ENCODE peak calls at places on chromosomes 12 and 14, in ten cellular contexts. I is naive thymus-derived CD4-positive, alpha-beta T cell; A is OCI-LY7; R is left lung; X is K562; V is cardiac muscle cell; Q is PC-3; U is lower lobe of right lung; C is A549; K is HAP-1. N is an unnamed sample.

GRCh38 chr12:45286621-45287020 is 70.7 kb downstream of the ANO6 start:
- DNase-seq in Q (no peak), R (no peak), I (no peak), U (no peak), K (no peak), C (no peak), A (no peak), V (no peak), X (no peak), N (no peak)

GRCh38 chr14:58738189-58738836 is 100.6 kb downstream of the DACT1 start:
- DNase-seq in V (no peak), K (no peak), X (no peak), Q (peak; percentile 99), C (no peak), A (no peak), R (no peak), I (no peak), U (no peak), N (no peak)

GRCh38 chr12:122730215-122731014 is at the start of gene HCAR1:
- DNase-seq in A (no peak), Q (peak; percentile 66), R (no peak), U (no peak), I (no peak), C (no peak), V (no peak), X (no peak), K (no peak), N (no peak)

GRCh38 chr12:122681814-122682213 is 21.3 kb downstream of the HCAR2 start:
- DNase-seq in C (no peak), Q (no peak), U (no peak), A (no peak), K (no peak), I (no peak), V (no peak), X (no peak), R (no peak), N (no peak)

GRCh38 chr14:61668267-61668666 is 27.0 kb upstream of the HIF1A start:
- DNase-seq in U (no peak), C (peak; percentile 31), I (no peak), R (no peak), K (no peak), X (no peak), Q (peak; percentile 97), V (no peak), A (no peak), N (no peak)

GRCh38 chr12:57483466-57483865 is 3.8 kb upstream of the ARHGAP9 start:
- DNase-seq in U (no peak), X (no peak), I (no peak), A (peak; percentile 49), Q (no peak), K (no peak), R (no peak), V (no peak), C (no peak), N (no peak)

GRCh38 chr12:58419905-58420304 is 478.5 kb downstream of the ATP23 start:
- DNase-seq in R (no peak), C (no peak), U (no peak), V (no peak), K (no peak), Q (peak; percentile 11), A (no peak), X (no peak), I (no peak), N (no peak)

GRCh38 chr14:103290494-103290893 is 43.5 kb upstream of the EIF5 start:
- DNase-seq in U (no peak), X (no peak), K (no peak), V (no peak), I (no peak), R (no peak), A (no peak), C (no peak), Q (no peak), N (no peak)

GRCh38 chr12:6538420-6539275 is 4.3 kb downstream of the GAPDH start:
- DNase-seq in Q (peak; percentile 16), I (no peak), V (no peak), C (peak; percentile 42), X (peak; percentile 53), R (no peak), K (peak; percentile 54), U (no peak), A (peak; percentile 48), N (no peak)

GRCh38 chr12:102824218-102824835 is 92.7 kb downstream of the PAH start:
- DNase-seq in A (no peak), R (peak; percentile 80), Q (peak; percentile 3), X (peak; percentile 41), C (peak; percentile 27), V (peak; percentile 89), U (peak; percentile 47), I (no peak), K (peak; percentile 64), N (no peak)

DNA sequence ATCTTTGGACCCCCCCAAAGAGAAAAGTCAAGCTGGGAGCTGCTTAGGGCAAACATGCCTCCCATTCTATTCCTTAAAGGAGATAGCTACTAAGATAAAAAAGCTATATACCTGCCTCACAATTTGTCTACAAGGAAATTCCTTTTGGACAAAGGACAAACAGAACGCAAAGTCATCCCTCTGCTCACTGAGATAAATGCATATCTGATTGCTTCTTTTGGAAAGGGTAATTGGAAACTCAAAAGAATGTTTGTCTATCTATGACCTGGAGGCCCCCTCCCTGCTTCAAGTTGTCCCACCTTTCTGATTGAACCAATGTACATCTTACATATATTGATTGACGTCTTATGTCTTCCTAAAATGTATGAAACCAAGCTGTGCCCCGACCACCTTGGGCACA is 80.9 kb upstream of the FUT8 start:
- DNase-seq in A (no peak), U (no peak), Q (no peak), I (no peak), X (no peak), C (no peak), R (no peak), V (no peak), K (no peak), N (no peak)
- H3K4me1 ChIP-seq in A (peaks cover 83% of the 10 kb centered on the region), U (peaks cover 33% of the 10 kb centered on the region), Q (peaks cover 38% of the 10 kb centered on the region), I (no peaks in the 10 kb centered on the region), X (no peaks in the 10 kb centered on the region), C (no peaks in the 10 kb centered on the region), R (peaks cover 20% of the 10 kb centered on the region), V (peaks cover 28% of the 10 kb centered on the region), K (peaks cover 49% of the 10 kb centered on the region), N (peaks cover 7% of the 10 kb centered on the region)

DNA sequence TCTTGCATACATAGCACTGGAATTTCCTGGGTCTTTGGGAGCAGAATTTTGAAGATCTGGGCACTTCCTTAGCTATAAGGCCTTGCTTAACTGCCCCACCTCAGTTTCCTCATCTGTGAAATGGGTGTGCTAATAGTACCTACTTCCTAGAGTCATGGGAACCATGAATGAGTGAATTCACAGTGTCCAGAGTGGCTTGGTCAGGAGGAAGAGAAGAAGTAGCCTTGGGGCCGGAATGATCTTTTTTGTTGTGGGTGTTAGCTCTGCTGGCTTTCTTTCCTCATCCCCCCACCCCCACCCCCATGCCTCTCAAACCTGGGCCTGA is 2.4 kb downstream of the SH2B3 start:
- DNase-seq in X (peak; percentile 33), V (no peak), C (no peak), I (no peak), R (no peak), U (no peak), Q (no peak), A (no peak), K (no peak), N (no peak)
- H3K4me1 ChIP-seq in X (peaks cover 85% of the 10 kb centered on the region), V (peaks cover 22% of the 10 kb centered on the region), C (peaks cover 34% of the 10 kb centered on the region), I (peaks cover 72% of the 10 kb centered on the region), R (peaks cover 38% of the 10 kb centered on the region), U (peaks cover 87% of the 10 kb centered on the region), Q (peaks cover 10% of the 10 kb centered on the region), A (peaks cover 79% of the 10 kb centered on the region), K (peaks cover 11% of the 10 kb centered on the region), N (peaks cover 86% of the 10 kb centered on the region)

DNA sequence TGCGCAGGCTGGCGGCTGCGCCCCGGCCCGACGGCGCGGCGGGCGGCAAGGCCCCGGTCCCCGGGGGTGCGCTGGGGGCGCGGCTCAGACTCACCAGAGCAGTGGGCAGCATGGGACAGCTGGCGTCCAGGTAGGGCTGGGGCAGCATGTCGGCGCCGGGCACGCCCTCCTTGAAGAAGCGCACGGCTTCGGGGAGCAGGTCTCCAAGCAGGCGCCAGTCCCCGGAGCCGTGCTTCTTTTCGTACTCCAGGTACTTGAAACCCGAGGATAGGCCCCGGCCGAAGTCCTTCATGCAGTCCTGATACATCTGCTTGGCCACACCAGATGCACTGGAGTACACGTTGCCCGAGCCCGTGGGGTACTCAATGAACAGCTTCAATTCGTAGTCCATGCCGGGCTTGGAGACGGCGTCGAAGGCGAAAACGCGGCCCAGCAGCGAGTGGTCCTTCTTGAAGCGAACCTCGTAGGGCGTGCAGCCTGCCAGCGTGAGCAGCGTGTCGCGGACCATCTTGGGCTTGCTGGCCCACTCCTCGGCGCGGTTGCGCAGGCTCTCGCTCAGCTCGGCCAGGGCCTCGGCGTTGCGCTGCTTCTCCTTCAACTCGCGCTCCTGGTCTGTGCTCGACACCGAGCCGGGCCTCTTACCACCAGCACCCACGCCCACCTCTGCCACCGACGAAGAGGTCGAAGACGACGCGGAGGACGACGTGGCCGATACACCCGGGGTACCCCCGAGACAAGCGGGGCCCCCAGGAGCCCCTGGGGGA is 2.2 kb downstream of the IRF2BPL start:
- DNase-seq in V (peak; percentile 39), X (no peak), I (no peak), R (peak; percentile 84), C (no peak), A (no peak), Q (peak; percentile 37), K (no peak), U (peak; percentile 65), N (no peak)
- H3K4me1 ChIP-seq in V (peaks cover 33% of the 10 kb centered on the region), X (peaks cover 57% of the 10 kb centered on the region), I (peaks cover 36% of the 10 kb centered on the region), R (peaks cover 36% of the 10 kb centered on the region), C (peaks cover 54% of the 10 kb centered on the region), A (peaks cover 57% of the 10 kb centered on the region), Q (peaks cover 44% of the 10 kb centered on the region), K (peaks cover 31% of the 10 kb centered on the region), U (peaks cover 71% of the 10 kb centered on the region), N (peaks cover 67% of the 10 kb centered on the region)

GRCh38 chr12:85835417-85835809 is 796 bp downstream of the RASSF9 start:
- DNase-seq in R (no peak), X (no peak), K (no peak), I (no peak), Q (peak; percentile 25), U (no peak), V (peak; percentile 25), A (no peak), C (no peak), N (no peak)

GRCh38 chr12:85831327-85831990 is 4.8 kb downstream of the RASSF9 start:
- DNase-seq in A (no peak), K (no peak), X (no peak), U (no peak), Q (no peak), R (no peak), V (no peak), C (no peak), I (no peak), N (no peak)

GRCh38 chr12:85835810-85836715 is at the start of gene RASSF9:
- DNase-seq in K (no peak), V (no peak), Q (peak; percentile 53), X (no peak), R (peak; percentile 39), C (no peak), U (peak; percentile 77), A (no peak), I (no peak), N (no peak)

GRCh38 chr12:85834378-85834777 is 1.8 kb downstream of the RASSF9 start:
- DNase-seq in Q (peak; percentile 47), A (no peak), I (no peak), X (no peak), V (no peak), U (no peak), R (no peak), C (no peak), K (no peak), N (no peak)

DNA sequence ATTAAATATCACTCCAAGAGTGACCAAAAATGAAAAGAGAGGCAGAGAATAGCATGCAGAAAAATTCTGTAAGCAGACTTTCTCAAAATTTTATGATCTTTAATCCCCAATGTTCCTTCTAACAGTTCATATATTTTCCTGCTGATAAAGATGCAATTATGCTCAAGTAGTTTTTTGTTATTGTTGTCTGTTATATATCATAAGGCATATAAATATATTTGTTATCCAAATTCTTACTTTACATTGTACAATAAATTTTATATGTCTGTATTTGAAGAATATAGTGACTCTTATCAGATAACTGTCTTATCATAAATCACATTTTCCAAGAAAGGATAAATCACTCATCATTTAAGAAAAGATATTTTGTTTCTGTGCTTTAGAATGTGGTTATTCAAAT is 2.7 kb downstream of the RASSF9 start:
- DNase-seq in I (no peak), A (no peak), K (no peak), Q (no peak), X (no peak), R (no peak), V (no peak), U (no peak), C (no peak), N (no peak)
- H3K4me1 ChIP-seq in I (no peaks in the 10 kb centered on the region), A (no peaks in the 10 kb centered on the region), K (no peaks in the 10 kb centered on the region), Q (peaks cover 35% of the 10 kb centered on the region), X (no peaks in the 10 kb centered on the region), R (no peaks in the 10 kb centered on the region), V (peaks cover 7% of the 10 kb centered on the region), U (peaks cover 7% of the 10 kb centered on the region), C (peaks cover 23% of the 10 kb centered on the region), N (no peaks in the 10 kb centered on the region)